ENCODE peak calls at places on chromosomes 4 and X, in six cellular contexts. K, R, L, F, G and C are unnamed samples.

GRCh38 chr4:7630559-7631287 is 196.0 kb upstream of the PSAPL1 start:
- DNase-seq in K (peak), R (no peak), L (peak), F (peak), G (no peak), C (peak)

GRCh38 chr4:127304356-127304755 is 328.4 kb upstream of the INTU start:
- DNase-seq in K (no peak), R (no peak), L (no peak), F (no peak), G (no peak), C (no peak)

GRCh38 chr4:55948726-55949479 is at the start of gene CEP135:
- DNase-seq in K (peak), R (peak), L (peak), F (peak), G (peak), C (peak)

GRCh38 chrX:7204619-7205018 is 56.7 kb upstream of the PUDP start:
- DNase-seq in K (no peak), R (no peak), L (no peak), F (no peak), G (no peak), C (no peak)

GRCh38 chr4:1608196-1608820 is 75.8 kb downstream of the FAM53A start:
- DNase-seq in K (no peak), R (no peak), L (no peak), F (no peak), G (no peak), C (no peak)

GRCh38 chr4:66045913-66046312 is 375.6 kb upstream of the EPHA5 start:
- DNase-seq in K (no peak), R (no peak), L (no peak), F (no peak), G (no peak), C (no peak)

GRCh38 chrX:37420179-37420578 is 71.0 kb downstream of the PRRG1 start:
- DNase-seq in K (peak), R (no peak), L (no peak), F (no peak), G (no peak), C (no peak)

GRCh38 chrX:77668391-77669237 is 117.4 kb downstream of the ATRX start:
- DNase-seq in K (peak), R (no peak), L (no peak), F (no peak), G (no peak), C (no peak)

GRCh38 chrX:118420462-118420861 is 74.6 kb downstream of the WDR44 start:
- DNase-seq in K (no peak), R (no peak), L (no peak), F (no peak), G (no peak), C (peak)

GRCh38 chr4:72119946-72120345 is 88.1 kb downstream of the NPFFR2 start:
- DNase-seq in K (peak), R (no peak), L (no peak), F (peak), G (no peak), C (no peak)

GRCh38 chr4:124030038-124030638 is 633.5 kb downstream of the SPRY1 start:
- DNase-seq in K (no peak), R (no peak), L (no peak), F (no peak), G (no peak), C (no peak)

GRCh38 chrX:10972731-10973130 is 138.4 kb upstream of the HCCS start:
- DNase-seq in K (no peak), R (no peak), L (no peak), F (no peak), G (no peak), C (no peak)

GRCh38 chr4:10694826-10695209 is 10.2 kb upstream of the CLNK start:
- DNase-seq in K (peak), R (no peak), L (no peak), F (no peak), G (no peak), C (no peak)

GRCh38 chrX:134774190-134775048 is 116.1 kb upstream of the PLAC1 start:
- DNase-seq in K (no peak), R (no peak), L (no peak), F (no peak), G (no peak), C (no peak)

GRCh38 chrX:72254835-72255234 is 16.0 kb upstream of the ERCC6L start:
- DNase-seq in K (no peak), R (no peak), L (no peak), F (no peak), G (no peak), C (no peak)

GRCh38 chrX:129577473-129577872 is 37.4 kb downstream of the OCRL start:
- DNase-seq in K (peak), R (no peak), L (no peak), F (peak), G (no peak), C (no peak)

GRCh38 chr4:128573781-128574508 is 235.6 kb upstream of the JADE1 start:
- DNase-seq in K (peak), R (no peak), L (no peak), F (peak), G (no peak), C (no peak)